ENCODE peak calls at places on chromosome 1, in eight cellular contexts. T is globus pallidus, A is GM20000, B is H54, R is immature natural killer cell, V is M059J, X is osteocyte, J is HT1080. E is an unnamed sample.

GRCh38 chr1:50278352-50278878 is 144.8 kb downstream of the DMRTA2 start:
- DNase-seq in T (no peak), A (no peak), B (no peak), R (no peak), V (no peak), X (no peak), J (no peak), E (no peak)

GRCh38 chr1:91700332-91700731 is 185.6 kb downstream of the TGFBR3 start:
- DNase-seq in T (no peak), A (no peak), B (peak), R (no peak), V (peak), X (no peak), J (peak), E (no peak)

GRCh38 chr1:205199090-205199930 is 12.2 kb downstream of the DSTYK start:
- DNase-seq in T (peak), A (peak), B (no peak), R (no peak), V (peak), X (no peak), J (no peak), E (no peak)

GRCh38 chr1:9443913-9444445 is 95.3 kb upstream of the SLC25A33 start:
- DNase-seq in T (no peak), A (no peak), B (no peak), R (no peak), V (no peak), X (no peak), J (no peak), E (no peak)

GRCh38 chr1:102431253-102431652 is 434.5 kb upstream of the OLFM3 start:
- DNase-seq in T (no peak), A (no peak), B (no peak), R (no peak), V (no peak), X (no peak), J (no peak), E (no peak)

GRCh38 chr1:226651732-226652105 is 87.4 kb downstream of the ITPKB start:
- DNase-seq in T (no peak), A (no peak), B (no peak), R (no peak), V (no peak), X (no peak), J (no peak), E (no peak)

GRCh38 chr1:37931148-37931492 is 15.7 kb downstream of the INPP5B start:
- DNase-seq in T (no peak), A (peak), B (no peak), R (no peak), V (no peak), X (no peak), J (no peak), E (peak)

GRCh38 chr1:39876136-39876535 is 7.2 kb downstream of the TRIT1 start:
- DNase-seq in T (peak), A (no peak), B (no peak), R (no peak), V (no peak), X (no peak), J (no peak), E (no peak)

GRCh38 chr1:15311886-15312285 is 64.9 kb downstream of the FHAD1 start:
- DNase-seq in T (no peak), A (no peak), B (no peak), R (no peak), V (peak), X (no peak), J (peak), E (no peak)

GRCh38 chr1:225454067-225454618 is 26.3 kb upstream of the LBR start:
- DNase-seq in T (no peak), A (no peak), B (no peak), R (no peak), V (peak), X (no peak), J (no peak), E (no peak)

GRCh38 chr1:248821641-248822040 is 4.1 kb downstream of the SH3BP5L start:
- DNase-seq in T (no peak), A (no peak), B (no peak), R (no peak), V (no peak), X (no peak), J (no peak), E (peak)

GRCh38 chr1:93567255-93567918 is 114.2 kb downstream of the BCAR3 start:
- DNase-seq in T (no peak), A (no peak), B (peak), R (no peak), V (peak), X (no peak), J (peak), E (no peak)

GRCh38 chr1:151457911-151458882 is 1.1 kb downstream of the POGZ start:
- DNase-seq in T (peak), A (peak), B (peak), R (peak), V (peak), X (peak), J (peak), E (peak)

GRCh38 chr1:42003433-42003832 is 84.7 kb upstream of the HIVEP3 start:
- DNase-seq in T (no peak), A (no peak), B (no peak), R (no peak), V (peak), X (no peak), J (no peak), E (no peak)

GRCh38 chr1:30527511-30528140 is 195.8 kb downstream of the MATN1 start:
- DNase-seq in T (no peak), A (no peak), B (no peak), R (no peak), V (peak), X (peak), J (peak), E (no peak)

GRCh38 chr1:233662503-233663105 is 48.7 kb downstream of the KCNK1 start:
- DNase-seq in T (no peak), A (no peak), B (no peak), R (no peak), V (peak), X (no peak), J (no peak), E (no peak)

GRCh38 chr1:227758366-227758765 is 23.1 kb downstream of the SNAP47 start:
- DNase-seq in T (no peak), A (peak), B (no peak), R (no peak), V (no peak), X (no peak), J (no peak), E (peak)

GRCh38 chr1:200642481-200642880 is 21.9 kb upstream of the KIF14 start:
- DNase-seq in T (peak), A (no peak), B (no peak), R (no peak), V (no peak), X (no peak), J (no peak), E (no peak)

E was measured in CD8-positive, alpha-beta memory T cell.